ENCODE peak calls at places on chromosome 21, in seven cellular contexts. A, V, O, D, R, T and I are unnamed samples. For H3K27me3, the result is how much of the 10 kb centered on the place peaks cover.

GRCh38 chr21:26769613-26770188 is 75.5 kb downstream of the ADAMTS1 start:
- DNase-seq in A (no peak), V (peak), O (no peak), D (no peak), R (no peak), T (peak), I (no peak)

GRCh38 chr21:15841856-15842564 is 112.2 kb downstream of the USP25 start:
- DNase-seq in A (no peak), V (peak), O (no peak), D (no peak), R (no peak), T (peak), I (no peak)

GRCh38 chr21:37904879-37905278 is 11.4 kb downstream of the KCNJ6 start:
- DNase-seq in A (no peak), V (no peak), O (no peak), D (no peak), R (no peak), T (no peak), I (no peak)

GRCh38 chr21:35086357-35086756 is 37.3 kb upstream of the RUNX1 start:
- DNase-seq in A (no peak), V (peak), O (no peak), D (no peak), R (no peak), T (no peak), I (no peak)

GRCh38 chr21:35637431-35637830 is 422.9 kb downstream of the SETD4 start:
- DNase-seq in A (no peak), V (peak), O (no peak), D (no peak), R (no peak), T (no peak), I (no peak)

GRCh38 chr21:15735409-15735808 is 5.6 kb downstream of the USP25 start:
- DNase-seq in A (no peak), V (no peak), O (no peak), D (no peak), R (no peak), T (no peak), I (no peak)

GRCh38 chr21:46066843-46067331 is 31.0 kb upstream of the COL6A2 start:
- DNase-seq in A (no peak), V (peak), O (no peak), D (no peak), R (peak), T (no peak), I (no peak)

GRCh38 chr21:36747815-36748381 is 49.0 kb downstream of the SIM2 start:
- DNase-seq in A (peak), V (peak), O (no peak), D (no peak), R (no peak), T (no peak), I (no peak)

GRCh38 chr21:37751268-37751975 is 164.8 kb downstream of the KCNJ6 start:
- DNase-seq in A (no peak), V (peak), O (no peak), D (no peak), R (no peak), T (no peak), I (no peak)

GRCh38 chr21:46320331-46320801 is 3.3 kb downstream of the C21orf58 start:
- DNase-seq in A (no peak), V (no peak), O (no peak), D (no peak), R (no peak), T (no peak), I (no peak)

GRCh38 chr21:25562660-25563059 is 44.6 kb downstream of the MRPL39 start:
- DNase-seq in A (no peak), V (no peak), O (no peak), D (no peak), R (no peak), T (no peak), I (no peak)

GRCh38 chr21:36428789-36429671 is 43.8 kb downstream of the CHAF1B start:
- DNase-seq in A (no peak), V (no peak), O (no peak), D (no peak), R (no peak), T (no peak), I (no peak)

GRCh38 chr21:25313891-25314646 is 293.2 kb downstream of the MRPL39 start:
- DNase-seq in A (no peak), V (peak), O (no peak), D (no peak), R (no peak), T (peak), I (no peak)

GRCh38 chr21:38273745-38274544 is 17.2 kb downstream of the KCNJ15 start:
- DNase-seq in A (no peak), V (peak), O (no peak), D (no peak), R (no peak), T (peak), I (no peak)

GRCh38 chr21:14121719-14122118 is 89.0 kb downstream of the LIPI start:
- DNase-seq in A (no peak), V (no peak), O (no peak), D (no peak), R (no peak), T (no peak), I (no peak)

GRCh38 chr21:17538576-17538975 is 25.7 kb downstream of the CXADR start:
- DNase-seq in A (no peak), V (no peak), O (no peak), D (no peak), R (no peak), T (no peak), I (no peak)

GRCh38 chr21:36626791-36627190 is 72.1 kb upstream of the SIM2 start:
- DNase-seq in A (no peak), V (no peak), O (no peak), D (no peak), R (no peak), T (no peak), I (no peak)

GRCh38 chr21:28932717-28933116 is 60.0 kb downstream of the LTN1 start:
- DNase-seq in A (no peak), V (no peak), O (no peak), D (no peak), R (no peak), T (no peak), I (no peak)

GRCh38 chr21:15520811-15521643 is 208.8 kb upstream of the USP25 start:
- DNase-seq in A (no peak), V (peak), O (no peak), D (no peak), R (no peak), T (no peak), I (no peak)

GRCh38 chr21:37684115-37684493 is 232.2 kb downstream of the KCNJ6 start:
- DNase-seq in A (no peak), V (no peak), O (no peak), D (no peak), R (no peak), T (no peak), I (no peak)

GRCh38 chr21:39660191-39660590 is 47.5 kb downstream of the B3GALT5 start:
- DNase-seq in A (peak), V (peak), O (no peak), D (no peak), R (no peak), T (peak), I (no peak)

GRCh38 chr21:35697321-35697808 is 363.0 kb downstream of the SETD4 start:
- DNase-seq in A (peak), V (peak), O (no peak), D (no peak), R (peak), T (no peak), I (peak)

GRCh38 chr21:16037386-16037785 is 307.6 kb downstream of the USP25 start:
- DNase-seq in A (no peak), V (no peak), O (no peak), D (no peak), R (no peak), T (no peak), I (no peak)

GRCh38 chr21:17460094-17460493 is 52.7 kb upstream of the CXADR start:
- DNase-seq in A (no peak), V (no peak), O (no peak), D (no peak), R (no peak), T (no peak), I (no peak)

GRCh38 chr21:33029512-33029921 is 3.8 kb downstream of the OLIG2 start:
- DNase-seq in A (no peak), V (no peak), O (no peak), D (no peak), R (no peak), T (no peak), I (no peak)
- H3K27me3 ChIP-seq in A (half or more), V (half or more), O (under half), D (under half), R (half or more), T (half or more), I (half or more)

GRCh38 chr21:45010860-45011259 is 63.5 kb upstream of the ADARB1 start:
- DNase-seq in A (no peak), V (no peak), O (no peak), D (no peak), R (peak), T (no peak), I (no peak)

GRCh38 chr21:45011426-45011825 is 63.0 kb upstream of the ADARB1 start:
- DNase-seq in A (no peak), V (no peak), O (no peak), D (no peak), R (peak), T (no peak), I (no peak)

GRCh38 chr21:45013271-45013841 is 61.0 kb upstream of the ADARB1 start:
- DNase-seq in A (no peak), V (no peak), O (no peak), D (no peak), R (peak), T (no peak), I (no peak)

GRCh38 chr21:45012661-45013270 is 61.6 kb upstream of the ADARB1 start:
- DNase-seq in A (peak), V (no peak), O (no peak), D (peak), R (peak), T (no peak), I (no peak)

GRCh38 chr21:45011911-45012660 is 62.3 kb upstream of the ADARB1 start:
- DNase-seq in A (peak), V (peak), O (no peak), D (peak), R (peak), T (peak), I (no peak)
- H3K27me3 ChIP-seq in A (half or more), V (under half), O (under half), D (under half), R (under half), T (under half), I (under half)

GRCh38 chr21:44601596-44602473 is 1.4 kb downstream of the KRTAP10-7 start:
- DNase-seq in A (no peak), V (no peak), O (no peak), D (no peak), R (no peak), T (no peak), I (no peak)
- H3K27me3 ChIP-seq in A (under half), V (under half), O (under half), D (under half), R (under half), T (under half), I (under half)

GRCh38 chr21:42439284-42440186 is 35.8 kb downstream of the UBASH3A start:
- DNase-seq in A (peak), V (no peak), O (no peak), D (no peak), R (no peak), T (no peak), I (no peak)
- H3K27me3 ChIP-seq in A (under half), V (under half), O (under half), D (under half), R (under half), T (under half), I (under half)

GRCh38 chr21:33099131-33099530 is 29.2 kb downstream of the OLIG1 start:
- DNase-seq in A (no peak), V (no peak), O (no peak), D (no peak), R (no peak), T (no peak), I (no peak)
- H3K27me3 ChIP-seq in A (under half), V (under half), O (under half), D (under half), R (under half), T (under half), I (under half)

GRCh38 chr21:27817902-27818623 is 851.2 kb upstream of the ADAMTS5 start:
- DNase-seq in A (no peak), V (no peak), O (no peak), D (no peak), R (no peak), T (no peak), I (no peak)
- H3K27me3 ChIP-seq in A (under half), V (under half), O (under half), D (under half), R (under half), T (under half), I (under half)

GRCh38 chr21:42626171-42626570 is 27.2 kb upstream of the PDE9A start:
- DNase-seq in A (no peak), V (no peak), O (no peak), D (no peak), R (no peak), T (no peak), I (no peak)

GRCh38 chr21:42624095-42624830 is 29.2 kb upstream of the PDE9A start:
- DNase-seq in A (peak), V (no peak), O (no peak), D (no peak), R (no peak), T (no peak), I (no peak)

GRCh38 chr21:42623684-42624083 is 29.7 kb upstream of the PDE9A start:
- DNase-seq in A (no peak), V (no peak), O (no peak), D (no peak), R (no peak), T (no peak), I (no peak)

GRCh38 chr21:42622284-42622683 is 31.1 kb upstream of the PDE9A start:
- DNase-seq in A (no peak), V (no peak), O (no peak), D (no peak), R (no peak), T (no peak), I (no peak)

DNA sequence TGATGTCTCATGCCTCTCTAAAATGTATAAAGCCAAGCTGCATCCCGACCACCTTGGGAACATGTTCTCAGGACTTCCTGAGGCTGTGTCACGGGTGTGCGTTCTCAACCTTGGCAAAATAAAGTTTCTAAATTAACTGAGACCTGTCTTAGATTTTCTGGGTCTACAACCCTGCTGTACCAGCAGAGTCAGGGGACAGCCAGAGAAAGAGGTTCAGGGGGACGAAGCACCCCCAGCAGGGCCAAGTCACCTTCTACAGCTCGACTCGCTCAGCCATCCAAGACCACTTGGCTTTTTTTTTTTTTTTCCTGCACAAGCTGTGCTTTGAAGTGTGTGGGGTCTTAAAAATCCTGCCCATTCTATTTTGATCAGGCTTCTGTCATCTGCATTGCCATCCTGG is 28.5 kb upstream of the PDE9A start:
- DNase-seq in A (no peak), V (no peak), O (no peak), D (no peak), R (no peak), T (no peak), I (no peak)
- H3K27me3 ChIP-seq in A (under half), V (under half), O (under half), D (under half), R (under half), T (under half), I (under half)

GRCh38 chr21:44489962-44490361 is 34.7 kb downstream of the LRRC3 start:
- DNase-seq in A (no peak), V (no peak), O (no peak), D (peak), R (no peak), T (no peak), I (no peak)

GRCh38 chr21:44492572-44493385 is 37.5 kb downstream of the LRRC3 start:
- DNase-seq in A (no peak), V (no peak), O (no peak), D (no peak), R (no peak), T (no peak), I (no peak)

GRCh38 chr21:44490405-44490804 is 35.1 kb downstream of the LRRC3 start:
- DNase-seq in A (no peak), V (no peak), O (no peak), D (no peak), R (no peak), T (no peak), I (no peak)

GRCh38 chr21:44487831-44488230 is 32.5 kb downstream of the LRRC3 start:
- DNase-seq in A (no peak), V (peak), O (no peak), D (peak), R (no peak), T (no peak), I (peak)

DNA sequence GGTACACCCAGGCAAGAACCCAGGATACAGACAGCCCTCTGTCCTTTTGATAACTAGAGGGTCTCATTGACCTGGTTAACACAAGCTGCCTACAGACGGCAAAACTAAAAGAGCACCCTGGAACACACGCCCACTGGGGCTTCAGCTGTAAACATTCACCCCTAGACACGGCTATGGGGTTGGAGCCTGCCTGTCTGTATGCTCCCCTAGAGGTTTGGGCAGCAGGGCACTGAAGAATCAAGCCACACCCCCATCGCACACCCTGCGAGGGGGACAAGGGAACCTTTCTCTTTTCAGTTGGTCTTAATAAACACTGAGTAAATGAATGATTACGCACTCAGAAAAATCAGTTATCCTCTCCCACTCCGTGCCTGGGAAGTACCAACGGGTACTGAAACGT is 35.5 kb downstream of the LRRC3 start:
- DNase-seq in A (no peak), V (no peak), O (no peak), D (no peak), R (no peak), T (no peak), I (no peak)
- H3K27me3 ChIP-seq in A (under half), V (under half), O (under half), D (under half), R (under half), T (under half), I (under half)